ENCODE peak calls at places on chromosomes 4 and X, in seven cellular contexts. One of them, this sample, is unnamed.

GRCh38 chr4:103204114-103204513 is 6.0 kb upstream of the CENPE start:
- DNase-seq in Peyer's patch: no peak
- DNase-seq in tibial nerve: no peak
- DNase-seq in fibroblast of the aortic adventitia: peak
- DNase-seq in astrocyte of the spinal cord: peak
- DNase-seq in fibroblast of mammary gland: peak
- DNase-seq in ovary: no peak
- DNase-seq in this sample: no peak

GRCh38 chr4:186765138-186765537 is 41.5 kb upstream of the FAT1 start:
- DNase-seq in Peyer's patch: peak
- DNase-seq in tibial nerve: peak
- DNase-seq in fibroblast of the aortic adventitia: peak
- DNase-seq in astrocyte of the spinal cord: peak
- DNase-seq in fibroblast of mammary gland: peak
- DNase-seq in ovary: no peak
- DNase-seq in this sample: no peak

GRCh38 chr4:119299221-119300071 is 22.5 kb downstream of the FABP2 start:
- DNase-seq in Peyer's patch: peak
- DNase-seq in tibial nerve: no peak
- DNase-seq in fibroblast of the aortic adventitia: peak
- DNase-seq in astrocyte of the spinal cord: peak
- DNase-seq in fibroblast of mammary gland: peak
- DNase-seq in ovary: no peak
- DNase-seq in this sample: no peak

GRCh38 chr4:141109983-141110382 is 23.3 kb downstream of the RNF150 start:
- DNase-seq in Peyer's patch: no peak
- DNase-seq in tibial nerve: no peak
- DNase-seq in fibroblast of the aortic adventitia: no peak
- DNase-seq in astrocyte of the spinal cord: no peak
- DNase-seq in fibroblast of mammary gland: no peak
- DNase-seq in ovary: no peak
- DNase-seq in this sample: no peak

GRCh38 chr4:127210877-127211276 is 421.9 kb upstream of the INTU start:
- DNase-seq in Peyer's patch: no peak
- DNase-seq in tibial nerve: no peak
- DNase-seq in fibroblast of the aortic adventitia: no peak
- DNase-seq in astrocyte of the spinal cord: no peak
- DNase-seq in fibroblast of mammary gland: no peak
- DNase-seq in ovary: peak
- DNase-seq in this sample: peak

GRCh38 chr4:99809326-99809725 is 7.3 kb upstream of the DAPP1 start:
- DNase-seq in Peyer's patch: no peak
- DNase-seq in tibial nerve: no peak
- DNase-seq in fibroblast of the aortic adventitia: no peak
- DNase-seq in astrocyte of the spinal cord: no peak
- DNase-seq in fibroblast of mammary gland: no peak
- DNase-seq in ovary: no peak
- DNase-seq in this sample: no peak

GRCh38 chr4:3205995-3206394 is 43.0 kb upstream of the MSANTD1 start:
- DNase-seq in Peyer's patch: peak
- DNase-seq in tibial nerve: no peak
- DNase-seq in fibroblast of the aortic adventitia: no peak
- DNase-seq in astrocyte of the spinal cord: no peak
- DNase-seq in fibroblast of mammary gland: no peak
- DNase-seq in ovary: no peak
- DNase-seq in this sample: no peak

GRCh38 chr4:53997901-53998300 is 66.5 kb downstream of the CHIC2 start:
- DNase-seq in Peyer's patch: no peak
- DNase-seq in tibial nerve: no peak
- DNase-seq in fibroblast of the aortic adventitia: peak
- DNase-seq in astrocyte of the spinal cord: no peak
- DNase-seq in fibroblast of mammary gland: no peak
- DNase-seq in ovary: no peak
- DNase-seq in this sample: no peak

GRCh38 chr4:80074059-80074458 is 1.0 kb upstream of the ANTXR2 start:
- DNase-seq in Peyer's patch: no peak
- DNase-seq in tibial nerve: no peak
- DNase-seq in fibroblast of the aortic adventitia: no peak
- DNase-seq in astrocyte of the spinal cord: no peak
- DNase-seq in fibroblast of mammary gland: no peak
- DNase-seq in ovary: no peak
- DNase-seq in this sample: no peak

GRCh38 chr4:114378306-114378903 is 220.2 kb upstream of the UGT8 start:
- DNase-seq in Peyer's patch: no peak
- DNase-seq in tibial nerve: no peak
- DNase-seq in fibroblast of the aortic adventitia: peak
- DNase-seq in astrocyte of the spinal cord: peak
- DNase-seq in fibroblast of mammary gland: peak
- DNase-seq in ovary: no peak
- DNase-seq in this sample: no peak

GRCh38 chr4:42628740-42629139 is 28.2 kb downstream of the ATP8A1 start:
- DNase-seq in Peyer's patch: peak
- DNase-seq in tibial nerve: peak
- DNase-seq in fibroblast of the aortic adventitia: no peak
- DNase-seq in astrocyte of the spinal cord: no peak
- DNase-seq in fibroblast of mammary gland: no peak
- DNase-seq in ovary: no peak
- DNase-seq in this sample: no peak

GRCh38 chrX:18448416-18448815 is 23.0 kb downstream of the CDKL5 start:
- DNase-seq in Peyer's patch: no peak
- DNase-seq in tibial nerve: no peak
- DNase-seq in fibroblast of the aortic adventitia: peak
- DNase-seq in astrocyte of the spinal cord: peak
- DNase-seq in fibroblast of mammary gland: peak
- DNase-seq in ovary: no peak
- DNase-seq in this sample: no peak

GRCh38 chrX:132491191-132491590 is 2.4 kb upstream of the MBNL3 start:
- DNase-seq in Peyer's patch: peak
- DNase-seq in tibial nerve: peak
- DNase-seq in fibroblast of the aortic adventitia: no peak
- DNase-seq in astrocyte of the spinal cord: no peak
- DNase-seq in fibroblast of mammary gland: no peak
- DNase-seq in ovary: no peak
- DNase-seq in this sample: no peak

GRCh38 chr4:182883351-182883750 is 33.8 kb downstream of the DCTD start:
- DNase-seq in Peyer's patch: no peak
- DNase-seq in tibial nerve: no peak
- DNase-seq in fibroblast of the aortic adventitia: no peak
- DNase-seq in astrocyte of the spinal cord: no peak
- DNase-seq in fibroblast of mammary gland: no peak
- DNase-seq in ovary: no peak
- DNase-seq in this sample: no peak

GRCh38 chrX:123909498-123909897 is 49.6 kb downstream of the XIAP start:
- DNase-seq in Peyer's patch: no peak
- DNase-seq in tibial nerve: no peak
- DNase-seq in fibroblast of the aortic adventitia: peak
- DNase-seq in astrocyte of the spinal cord: no peak
- DNase-seq in fibroblast of mammary gland: peak
- DNase-seq in ovary: no peak
- DNase-seq in this sample: no peak

GRCh38 chr4:16360694-16361262 is 134.5 kb upstream of the TAPT1 start:
- DNase-seq in Peyer's patch: no peak
- DNase-seq in tibial nerve: no peak
- DNase-seq in fibroblast of the aortic adventitia: no peak
- DNase-seq in astrocyte of the spinal cord: no peak
- DNase-seq in fibroblast of mammary gland: no peak
- DNase-seq in ovary: no peak
- DNase-seq in this sample: no peak

GRCh38 chr4:60368986-60369385 is 831.1 kb upstream of the ADGRL3 start:
- DNase-seq in Peyer's patch: no peak
- DNase-seq in tibial nerve: no peak
- DNase-seq in fibroblast of the aortic adventitia: no peak
- DNase-seq in astrocyte of the spinal cord: no peak
- DNase-seq in fibroblast of mammary gland: no peak
- DNase-seq in ovary: no peak
- DNase-seq in this sample: no peak

GRCh38 chr4:53937918-53938317 is 126.5 kb downstream of the CHIC2 start:
- DNase-seq in Peyer's patch: no peak
- DNase-seq in tibial nerve: no peak
- DNase-seq in fibroblast of the aortic adventitia: peak
- DNase-seq in astrocyte of the spinal cord: peak
- DNase-seq in fibroblast of mammary gland: peak
- DNase-seq in ovary: no peak
- DNase-seq in this sample: no peak

GRCh38 chr4:10590896-10591295 is 93.7 kb downstream of the CLNK start:
- DNase-seq in Peyer's patch: no peak
- DNase-seq in tibial nerve: no peak
- DNase-seq in fibroblast of the aortic adventitia: peak
- DNase-seq in astrocyte of the spinal cord: peak
- DNase-seq in fibroblast of mammary gland: peak
- DNase-seq in ovary: no peak
- DNase-seq in this sample: no peak

GRCh38 chr4:94457692-94458106 is 6.0 kb downstream of the PDLIM5 start:
- DNase-seq in Peyer's patch: no peak
- DNase-seq in tibial nerve: no peak
- DNase-seq in fibroblast of the aortic adventitia: no peak
- DNase-seq in astrocyte of the spinal cord: peak
- DNase-seq in fibroblast of mammary gland: no peak
- DNase-seq in ovary: no peak
- DNase-seq in this sample: no peak

GRCh38 chr4:128379860-128380259 is 92.2 kb upstream of the PGRMC2 start:
- DNase-seq in Peyer's patch: peak
- DNase-seq in tibial nerve: no peak
- DNase-seq in fibroblast of the aortic adventitia: peak
- DNase-seq in astrocyte of the spinal cord: peak
- DNase-seq in fibroblast of mammary gland: peak
- DNase-seq in ovary: no peak
- DNase-seq in this sample: no peak

GRCh38 chr4:154608555-154609252 is 3.8 kb downstream of the FGG start:
- DNase-seq in Peyer's patch: no peak
- DNase-seq in tibial nerve: no peak
- DNase-seq in fibroblast of the aortic adventitia: no peak
- DNase-seq in astrocyte of the spinal cord: no peak
- DNase-seq in fibroblast of mammary gland: no peak
- DNase-seq in ovary: no peak
- DNase-seq in this sample: no peak
- H3K4me3 ChIP-seq in Peyer's patch: no peak
- H3K4me3 ChIP-seq in tibial nerve: no peak
- H3K4me3 ChIP-seq in fibroblast of the aortic adventitia: no peak
- H3K4me3 ChIP-seq in astrocyte of the spinal cord: no peak
- H3K4me3 ChIP-seq in fibroblast of mammary gland: no peak
- H3K4me3 ChIP-seq in ovary: no peak
- H3K4me3 ChIP-seq in this sample: no peak

GRCh38 chr4:2040391-2041233 is 18.5 kb upstream of the NAT8L start:
- DNase-seq in Peyer's patch: peak
- DNase-seq in tibial nerve: no peak
- DNase-seq in fibroblast of the aortic adventitia: no peak
- DNase-seq in astrocyte of the spinal cord: no peak
- DNase-seq in fibroblast of mammary gland: no peak
- DNase-seq in ovary: no peak
- DNase-seq in this sample: no peak
- H3K4me3 ChIP-seq in Peyer's patch: peak
- H3K4me3 ChIP-seq in tibial nerve: peak
- H3K4me3 ChIP-seq in fibroblast of the aortic adventitia: peak
- H3K4me3 ChIP-seq in astrocyte of the spinal cord: no peak
- H3K4me3 ChIP-seq in fibroblast of mammary gland: peak
- H3K4me3 ChIP-seq in ovary: no peak
- H3K4me3 ChIP-seq in this sample: peak

GRCh38 chrX:23782455-23782854 is 518 bp upstream of the SAT1 start:
- DNase-seq in Peyer's patch: no peak
- DNase-seq in tibial nerve: no peak
- DNase-seq in fibroblast of the aortic adventitia: no peak
- DNase-seq in astrocyte of the spinal cord: no peak
- DNase-seq in fibroblast of mammary gland: peak
- DNase-seq in ovary: no peak
- DNase-seq in this sample: no peak
- H3K4me3 ChIP-seq in Peyer's patch: peak
- H3K4me3 ChIP-seq in tibial nerve: peak
- H3K4me3 ChIP-seq in fibroblast of the aortic adventitia: peak
- H3K4me3 ChIP-seq in astrocyte of the spinal cord: peak
- H3K4me3 ChIP-seq in fibroblast of mammary gland: peak
- H3K4me3 ChIP-seq in ovary: no peak
- H3K4me3 ChIP-seq in this sample: peak

DNA sequence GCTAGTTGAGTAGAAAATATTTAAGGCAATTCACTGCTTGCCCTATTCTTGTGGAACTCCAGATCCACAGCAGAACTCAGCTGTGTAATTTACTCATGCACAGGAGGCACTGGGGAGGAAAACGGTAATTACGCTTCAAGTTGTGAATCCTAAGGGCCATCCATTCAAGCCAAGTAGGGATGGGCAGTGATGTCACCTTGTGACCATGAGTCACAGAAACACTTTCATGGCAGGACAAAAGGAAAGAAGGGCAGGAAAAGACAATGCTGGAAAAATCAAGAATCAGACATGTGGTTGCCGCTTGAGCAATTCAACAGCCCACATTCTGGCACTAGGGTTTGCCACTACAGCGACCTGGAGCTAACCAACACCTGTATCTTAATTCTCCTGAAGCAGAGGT is 1.4 kb downstream of the PAQR3 start:
- DNase-seq in Peyer's patch: peak
- DNase-seq in tibial nerve: no peak
- DNase-seq in fibroblast of the aortic adventitia: peak
- DNase-seq in astrocyte of the spinal cord: no peak
- DNase-seq in fibroblast of mammary gland: peak
- DNase-seq in ovary: no peak
- DNase-seq in this sample: no peak
- H3K4me3 ChIP-seq in Peyer's patch: no peak
- H3K4me3 ChIP-seq in tibial nerve: peak
- H3K4me3 ChIP-seq in fibroblast of the aortic adventitia: peak
- H3K4me3 ChIP-seq in astrocyte of the spinal cord: no peak
- H3K4me3 ChIP-seq in fibroblast of mammary gland: peak
- H3K4me3 ChIP-seq in ovary: peak
- H3K4me3 ChIP-seq in this sample: peak

GRCh38 chrX:130179170-130179569 is 7.4 kb downstream of the RAB33A start:
- DNase-seq in Peyer's patch: no peak
- DNase-seq in tibial nerve: no peak
- DNase-seq in fibroblast of the aortic adventitia: no peak
- DNase-seq in astrocyte of the spinal cord: no peak
- DNase-seq in fibroblast of mammary gland: no peak
- DNase-seq in ovary: no peak
- DNase-seq in this sample: no peak

GRCh38 chrX:130174051-130174704 is 2.4 kb downstream of the RAB33A start:
- DNase-seq in Peyer's patch: no peak
- DNase-seq in tibial nerve: peak
- DNase-seq in fibroblast of the aortic adventitia: peak
- DNase-seq in astrocyte of the spinal cord: peak
- DNase-seq in fibroblast of mammary gland: peak
- DNase-seq in ovary: no peak
- DNase-seq in this sample: peak

GRCh38 chrX:130174937-130175336 is 3.2 kb downstream of the RAB33A start:
- DNase-seq in Peyer's patch: no peak
- DNase-seq in tibial nerve: no peak
- DNase-seq in fibroblast of the aortic adventitia: no peak
- DNase-seq in astrocyte of the spinal cord: no peak
- DNase-seq in fibroblast of mammary gland: no peak
- DNase-seq in ovary: no peak
- DNase-seq in this sample: no peak

GRCh38 chrX:130176942-130177341 is 5.2 kb downstream of the RAB33A start:
- DNase-seq in Peyer's patch: no peak
- DNase-seq in tibial nerve: no peak
- DNase-seq in fibroblast of the aortic adventitia: no peak
- DNase-seq in astrocyte of the spinal cord: no peak
- DNase-seq in fibroblast of mammary gland: no peak
- DNase-seq in ovary: no peak
- DNase-seq in this sample: no peak

GRCh38 chrX:130176354-130176776 is 4.6 kb downstream of the RAB33A start:
- DNase-seq in Peyer's patch: peak
- DNase-seq in tibial nerve: no peak
- DNase-seq in fibroblast of the aortic adventitia: no peak
- DNase-seq in astrocyte of the spinal cord: no peak
- DNase-seq in fibroblast of mammary gland: no peak
- DNase-seq in ovary: no peak
- DNase-seq in this sample: no peak
- H3K4me3 ChIP-seq in Peyer's patch: no peak
- H3K4me3 ChIP-seq in tibial nerve: no peak
- H3K4me3 ChIP-seq in fibroblast of the aortic adventitia: no peak
- H3K4me3 ChIP-seq in astrocyte of the spinal cord: no peak
- H3K4me3 ChIP-seq in fibroblast of mammary gland: no peak
- H3K4me3 ChIP-seq in ovary: no peak
- H3K4me3 ChIP-seq in this sample: no peak

This sample was measured in heart right ventricle.